ENCODE peak calls at places on chromosome 16, in five cellular contexts. O, T, S, B and W are unnamed samples.

GRCh38 chr16:87201777-87202176 is 115.4 kb downstream of the C16orf95 start:
- DNase-seq in B (no peak), T (no peak), S (no peak), O (no peak), W (no peak)

GRCh38 chr16:69555867-69556266 is 9.9 kb upstream of the NFAT5 start:
- DNase-seq in B (no peak), O (no peak), T (no peak), S (no peak), W (no peak)

GRCh38 chr16:87203060-87203656 is 114.0 kb downstream of the C16orf95 start:
- DNase-seq in B (no peak), T (peak; percentile 65), S (peak; percentile 59), O (peak; percentile 79), W (peak; percentile 56)

GRCh38 chr16:87601322-87602004 is 845 bp upstream of the JPH3 start:
- DNase-seq in S (no peak), B (no peak), T (no peak), O (no peak), W (no peak)

GRCh38 chr16:64250866-64251265 is 871.0 kb downstream of the CDH11 start:
- DNase-seq in T (peak; percentile 16), B (no peak), S (no peak), O (no peak), W (peak; percentile 0)

GRCh38 chr16:21952040-21952792 is 945 bp upstream of the UQCRC2 start:
- DNase-seq in T (peak; percentile 58), S (no peak), O (peak; percentile 73), B (peak; percentile 62), W (peak; percentile 79)

GRCh38 chr16:19601083-19601976 is 45.8 kb downstream of the VPS35L start:
- DNase-seq in T (peak; percentile 44), O (peak; percentile 48), B (no peak), S (no peak), W (peak; percentile 53)

GRCh38 chr16:56986361-56986760 is 3.0 kb upstream of the NLRC5 start:
- DNase-seq in S (no peak), B (no peak), T (no peak), O (no peak), W (no peak)

GRCh38 chr16:78903237-78903636 is 697.3 kb downstream of the MAF start:
- DNase-seq in O (no peak), T (no peak), B (no peak), S (no peak), W (no peak)

GRCh38 chr16:3020247-3020603 is at the start of gene TNFRSF12A:
- DNase-seq in T (peak; percentile 91), B (peak; percentile 29), O (peak; percentile 80), S (peak; percentile 47), W (peak; percentile 87)

GRCh38 chr16:46885960-46886763 is 2.0 kb downstream of the GPT2 start:
- DNase-seq in S (peak; percentile 39), O (peak; percentile 55), T (no peak), B (no peak), W (peak; percentile 82)

GRCh38 chr16:878071-878784 is 77.7 kb upstream of the GNG13 start:
- DNase-seq in S (no peak), T (no peak), O (no peak), B (no peak), W (no peak)

GRCh38 chr16:74709477-74709877 is 8.8 kb upstream of the MLKL start:
- DNase-seq in T (peak; percentile 82), S (peak; percentile 65), B (peak; percentile 61), O (peak; percentile 91), W (peak; percentile 85)

GRCh38 chr16:6247150-6247549 is 1085.5 kb upstream of the RBFOX1 start:
- DNase-seq in S (no peak), B (no peak), T (no peak), O (no peak), W (no peak)

GRCh38 chr16:9258423-9259051 is 167.1 kb downstream of the HAPSTR1 start:
- DNase-seq in B (no peak), T (peak; percentile 6), S (no peak), O (peak; percentile 49), W (peak; percentile 9)

GRCh38 chr16:53502331-53503269 is at the start of gene AKTIP:
- DNase-seq in S (no peak), O (no peak), T (no peak), B (no peak), W (peak; percentile 79)

GRCh38 chr16:53518550-53519416 is 15.8 kb upstream of the AKTIP start:
- DNase-seq in T (no peak), B (peak; percentile 67), O (no peak), S (no peak), W (no peak)

GRCh38 chr16:74025-74424 is 1.6 kb upstream of the RHBDF1 start:
- DNase-seq in T (no peak), S (no peak), O (no peak), B (no peak), W (no peak)

GRCh38 chr16:11079657-11080187 is 135.4 kb downstream of the CLEC16A start:
- DNase-seq in T (peak; percentile 63), S (no peak), O (peak; percentile 26), B (no peak), W (no peak)

GRCh38 chr16:8996891-8997290 is 33.2 kb upstream of the USP7 start:
- DNase-seq in S (no peak), B (no peak), T (no peak), O (no peak), W (no peak)

GRCh38 chr16:66199189-66199588 is 167.3 kb upstream of the CDH5 start:
- DNase-seq in T (peak; percentile 36), O (peak; percentile 2), B (no peak), S (no peak), W (no peak)

GRCh38 chr16:88631920-88632586 is 6.3 kb upstream of the IL17C start:
- DNase-seq in O (no peak), S (no peak), B (no peak), T (no peak), W (no peak)

GRCh38 chr16:24771779-24772157 is 42.3 kb downstream of the TNRC6A start:
- DNase-seq in B (no peak), S (no peak), T (no peak), O (peak; percentile 47), W (peak; percentile 27)

GRCh38 chr16:67661101-67661661 is 421 bp downstream of the PARD6A start:
- DNase-seq in S (no peak), O (peak; percentile 15), T (no peak), B (no peak), W (peak; percentile 61)

GRCh38 chr16:19810817-19811731 is 73.6 kb downstream of the GPRC5B start:
- DNase-seq in T (peak; percentile 6), B (no peak), O (peak; percentile 22), S (no peak), W (peak; percentile 20)

GRCh38 chr16:872436-873242 is 72.1 kb upstream of the GNG13 start:
- DNase-seq in O (no peak), S (no peak), T (no peak), B (no peak), W (no peak)

GRCh38 chr16:88062341-88062861 is 111.2 kb downstream of the BANP start:
- DNase-seq in O (no peak), B (no peak), T (peak; percentile 94), S (no peak), W (no peak)

GRCh38 chr16:47016700-47017133 is 43.2 kb upstream of the DNAJA2 start:
- DNase-seq in S (no peak), T (no peak), B (no peak), O (no peak), W (no peak)

GRCh38 chr16:65059421-65059980 is 62.4 kb downstream of the CDH11 start:
- DNase-seq in T (no peak), S (no peak), B (no peak), O (no peak), W (peak; percentile 9)

GRCh38 chr16:74252329-74252728 is 44.3 kb upstream of the PSMD7 start:
- DNase-seq in B (no peak), T (no peak), S (no peak), O (no peak), W (no peak)

GRCh38 chr16:58518980-58519368 is 3.7 kb downstream of the SETD6 start:
- DNase-seq in T (no peak), O (no peak), B (no peak), S (no peak), W (no peak)

GRCh38 chr16:88302666-88303065 is 80.1 kb upstream of the ZNF469 start:
- DNase-seq in O (no peak), B (no peak), T (no peak), S (no peak), W (no peak)

GRCh38 chr16:84406006-84406963 is 37.9 kb downstream of the ATP2C2 start:
- DNase-seq in T (no peak), O (no peak), B (no peak), S (no peak), W (no peak)

GRCh38 chr16:67296422-67296821 is 17.1 kb downstream of the PLEKHG4 start:
- DNase-seq in B (no peak), T (peak; percentile 82), O (no peak), S (no peak), W (no peak)

GRCh38 chr16:56525154-56525720 is 5.4 kb upstream of the BBS2 start:
- DNase-seq in S (no peak), B (no peak), T (peak; percentile 62), O (no peak), W (no peak)

GRCh38 chr16:19175492-19176262 is 7.6 kb downstream of the SYT17 start:
- DNase-seq in T (no peak), O (peak; percentile 30), B (no peak), S (no peak), W (no peak)

GRCh38 chr16:15592324-15592723 is 50.6 kb downstream of the MARF1 start:
- DNase-seq in T (no peak), O (no peak), S (no peak), B (no peak), W (peak; percentile 76)

GRCh38 chr16:49472598-49472997 is 99.0 kb downstream of the C16orf78 start:
- DNase-seq in T (no peak), O (no peak), S (no peak), B (no peak), W (no peak)